ENCODE peak calls at places on chromosomes 7 and 10, in four cellular contexts. B, X, I and G are unnamed samples.

GRCh38 chr10:71210031-71210871 is 2.1 kb upstream of the UNC5B start:
- DNase-seq in B (no peak), X (no peak), I (no peak), G (no peak)

GRCh38 chr7:4556868-4557620 is 125.1 kb upstream of the FOXK1 start:
- DNase-seq in X (no peak), B (no peak), I (no peak), G (no peak)

GRCh38 chr7:74380720-74381119 is 73.0 kb upstream of the GTF2IRD1 start:
- DNase-seq in B (no peak), I (no peak), X (no peak), G (peak)

GRCh38 chr7:115070311-115070710 is 148.4 kb downstream of the MDFIC start:
- DNase-seq in X (no peak), I (no peak), B (no peak), G (no peak)

GRCh38 chr7:127949670-127950069 is 81.6 kb downstream of the LRRC4 start:
- DNase-seq in B (no peak), I (no peak), X (peak), G (no peak)

GRCh38 chr10:104350146-104350635 is 3.4 kb upstream of the CFAP58 start:
- DNase-seq in X (peak), B (peak), I (no peak), G (no peak)

GRCh38 chr10:104678658-104679057 is 37.6 kb downstream of the SORCS3 start:
- DNase-seq in X (no peak), B (no peak), I (no peak), G (no peak)

GRCh38 chr10:111107846-111108245 is 31.0 kb downstream of the ADRA2A start:
- DNase-seq in X (no peak), B (no peak), I (no peak), G (peak)

GRCh38 chr10:78981970-78982281 is 86.8 kb upstream of the ZMIZ1 start:
- DNase-seq in I (no peak), X (peak), B (no peak), G (peak)

GRCh38 chr10:4068255-4069028 is 283.4 kb upstream of the KLF6 start:
- DNase-seq in I (no peak), B (no peak), X (no peak), G (no peak)

GRCh38 chr7:106657085-106657991 is 3.6 kb downstream of the CCDC71L start:
- DNase-seq in X (no peak), I (no peak), B (no peak), G (no peak)

GRCh38 chr7:17564678-17565209 is 266.3 kb downstream of the AHR start:
- DNase-seq in X (no peak), I (peak), B (no peak), G (no peak)